ENCODE peak calls at places on chromosomes 16 and 17, in nine cellular contexts. O, Q, X, B, W, H, M, P and N are unnamed samples. For H3K27me3 and H3K4me1, the result is how much of the 10 kb centered on the place peaks cover.

GRCh38 chr17:49230636-49231562 is at the start of gene PHOSPHO1:
- DNase-seq in P (peak), M (peak), X (peak), W (peak), H (peak), Q (peak), B (no peak), O (peak), N (peak)

GRCh38 chr16:77434365-77435239 is at the start of gene ADAMTS18:
- DNase-seq in O (no peak), W (no peak), M (no peak), Q (no peak), P (no peak), H (no peak), B (no peak), X (no peak), N (no peak)

GRCh38 chr16:27237229-27238015 is 31.1 kb downstream of the NSMCE1 start:
- DNase-seq in H (no peak), W (no peak), P (peak), M (no peak), B (peak), X (no peak), O (peak), Q (no peak), N (no peak)

GRCh38 chr17:77946900-77947643 is 11.4 kb upstream of the TNRC6C start:
- DNase-seq in X (no peak), Q (no peak), O (no peak), M (no peak), H (no peak), P (no peak), W (no peak), B (no peak), N (no peak)

GRCh38 chr17:21375757-21376584 is at the start of gene KCNJ12:
- DNase-seq in P (no peak), B (no peak), X (peak), Q (peak), H (no peak), M (peak), W (no peak), O (no peak), N (no peak)

GRCh38 chr17:19397556-19398041 is 10.6 kb upstream of the MFAP4 start:
- DNase-seq in B (no peak), P (peak), O (no peak), M (no peak), W (no peak), H (no peak), X (no peak), Q (no peak), N (peak)

GRCh38 chr16:67386861-67387455 is 6.3 kb downstream of the TPPP3 start:
- DNase-seq in Q (no peak), O (no peak), P (no peak), B (no peak), X (no peak), W (no peak), H (no peak), M (no peak), N (no peak)

GRCh38 chr16:83901101-83901500 is 2.2 kb downstream of the MLYCD start:
- DNase-seq in H (no peak), O (no peak), P (no peak), B (no peak), W (no peak), Q (no peak), X (no peak), M (no peak), N (no peak)

GRCh38 chr17:53749178-53749577 is 73.5 kb upstream of the KIF2B start:
- DNase-seq in W (no peak), P (no peak), Q (no peak), H (no peak), O (no peak), M (peak), B (no peak), X (no peak), N (peak)

GRCh38 chr17:5514976-5515375 is 28.6 kb downstream of the MIS12 start:
- DNase-seq in H (no peak), O (no peak), W (no peak), B (no peak), X (no peak), P (no peak), M (no peak), Q (no peak), N (no peak)

GRCh38 chr17:40582328-40582901 is 17.1 kb upstream of the CCR7 start:
- DNase-seq in O (peak), X (no peak), Q (peak), H (no peak), B (peak), M (no peak), W (no peak), P (peak), N (peak)

GRCh38 chr17:55402374-55402773 is 19.3 kb downstream of the MMD start:
- DNase-seq in W (peak), O (no peak), X (no peak), Q (no peak), M (peak), B (no peak), P (no peak), H (no peak), N (no peak)

GRCh38 chr17:46889519-46889918 is 33.4 kb upstream of the GOSR2 start:
- DNase-seq in Q (no peak), X (no peak), O (no peak), M (no peak), B (no peak), W (no peak), H (no peak), P (no peak), N (no peak)

GRCh38 chr16:47848481-47849109 is 307.2 kb downstream of the ABCC12 start:
- DNase-seq in Q (no peak), M (peak), X (no peak), B (no peak), W (peak), O (no peak), H (no peak), P (no peak), N (no peak)

GRCh38 chr16:58814348-58814801 is 80.3 kb upstream of the GOT2 start:
- DNase-seq in Q (peak), X (peak), O (no peak), B (no peak), P (no peak), H (no peak), W (peak), M (peak), N (peak)

GRCh38 chr16:24062270-24062817 is 193.8 kb upstream of the CACNG3 start:
- DNase-seq in M (no peak), H (no peak), W (no peak), B (no peak), Q (no peak), O (no peak), X (no peak), P (no peak), N (no peak)

GRCh38 chr16:89506791-89507191 is 1.4 kb upstream of the SPG7 start:
- DNase-seq in O (peak), B (no peak), H (no peak), Q (no peak), W (no peak), X (no peak), P (no peak), M (no peak), N (no peak)

GRCh38 chr17:27543464-27543856 is 87.2 kb downstream of the KSR1 start:
- DNase-seq in X (no peak), W (no peak), M (no peak), O (no peak), Q (no peak), B (no peak), H (no peak), P (no peak), N (no peak)

GRCh38 chr17:44899074-44899782 is at the start of gene EFTUD2:
- DNase-seq in W (peak), O (peak), M (peak), H (peak), Q (peak), B (peak), P (peak), X (peak), N (peak)

GRCh38 chr16:17519041-17519440 is 48.3 kb upstream of the XYLT1 start:
- DNase-seq in P (no peak), X (no peak), B (no peak), M (no peak), Q (no peak), O (no peak), H (no peak), W (peak), N (no peak)

GRCh38 chr17:58231644-58232043 is 6.7 kb upstream of the LPO start:
- DNase-seq in M (no peak), H (no peak), O (no peak), B (no peak), W (peak), P (no peak), Q (no peak), X (no peak), N (no peak)

GRCh38 chr16:2902337-2903130 is 9.2 kb upstream of the FLYWCH1 start:
- DNase-seq in Q (no peak), W (no peak), B (no peak), M (no peak), H (no peak), X (no peak), O (no peak), P (no peak), N (no peak)

GRCh38 chr17:4696432-4696796 is 7.5 kb downstream of the PELP1 start:
- DNase-seq in Q (no peak), H (no peak), W (no peak), P (no peak), M (no peak), B (peak), O (no peak), X (no peak), N (no peak)

GRCh38 chr16:74446866-74447265 is 25.6 kb upstream of the CLEC18B start:
- DNase-seq in P (no peak), O (no peak), W (no peak), M (no peak), B (no peak), X (no peak), Q (no peak), H (no peak), N (no peak)

GRCh38 chr17:19933633-19934032 is 44.0 kb downstream of the AKAP10 start:
- DNase-seq in M (no peak), W (no peak), H (no peak), B (no peak), O (no peak), Q (no peak), X (no peak), P (no peak), N (no peak)

GRCh38 chr16:29816694-29817441 is 916 bp downstream of the PAGR1 start:
- DNase-seq in Q (peak), X (peak), P (peak), O (peak), H (no peak), M (peak), W (peak), B (no peak), N (peak)

GRCh38 chr17:81432873-81433451 is 37.7 kb downstream of the BAHCC1 start:
- DNase-seq in Q (no peak), W (no peak), H (no peak), O (no peak), M (peak), B (no peak), X (no peak), P (peak), N (peak)

GRCh38 chr17:29283496-29283895 is 10.5 kb downstream of the NUFIP2 start:
- DNase-seq in P (no peak), M (no peak), H (no peak), O (no peak), Q (no peak), B (no peak), W (no peak), X (no peak), N (no peak)

GRCh38 chr17:59572301-59572924 is 7.0 kb downstream of the DHX40 start:
- DNase-seq in X (no peak), P (no peak), Q (no peak), O (no peak), W (peak), M (no peak), B (no peak), H (no peak), N (no peak)

GRCh38 chr16:27520982-27521673 is 28.6 kb downstream of the GTF3C1 start:
- DNase-seq in B (no peak), W (peak), H (no peak), X (no peak), O (no peak), P (no peak), M (no peak), Q (peak), N (peak)

GRCh38 chr17:44655983-44656700 is at the start of gene MEIOC:
- DNase-seq in P (no peak), H (no peak), X (no peak), O (peak), Q (no peak), B (no peak), W (peak), M (no peak), N (no peak)

GRCh38 chr17:13594762-13595697 is 6.7 kb downstream of the HS3ST3A1 start:
- DNase-seq in B (peak), W (peak), X (peak), O (peak), Q (peak), P (peak), H (no peak), M (peak), N (peak)

GRCh38 chr17:2926019-2926650 is 129.9 kb downstream of the RAP1GAP2 start:
- DNase-seq in Q (no peak), M (peak), P (no peak), H (no peak), X (no peak), O (no peak), B (no peak), W (peak), N (no peak)

GRCh38 chr17:27342059-27342458 is 48.1 kb downstream of the WSB1 start:
- DNase-seq in P (no peak), X (no peak), H (no peak), O (no peak), M (no peak), W (no peak), B (no peak), Q (no peak), N (no peak)

GRCh38 chr16:31071861-31072260 is 2.2 kb downstream of the ZNF668 start:
- DNase-seq in Q (no peak), P (no peak), O (no peak), B (no peak), H (no peak), W (peak), M (peak), X (no peak), N (no peak)

GRCh38 chr17:50495918-50496317 is 12.3 kb upstream of the MYCBPAP start:
- DNase-seq in B (no peak), P (no peak), M (peak), H (no peak), O (no peak), W (peak), X (no peak), Q (no peak), N (no peak)

GRCh38 chr16:4591191-4591590 is 23.5 kb downstream of the UBALD1 start:
- DNase-seq in M (no peak), H (no peak), X (no peak), Q (no peak), W (no peak), B (no peak), O (no peak), P (no peak), N (no peak)

GRCh38 chr17:40437095-40437732 is 6.0 kb upstream of the IGFBP4 start:
- DNase-seq in B (no peak), O (no peak), Q (no peak), H (no peak), P (peak), M (no peak), W (peak), X (no peak), N (no peak)

GRCh38 chr16:86808863-86809444 is 230.6 kb downstream of the FOXL1 start:
- DNase-seq in W (no peak), P (no peak), H (no peak), O (no peak), M (no peak), Q (no peak), X (no peak), B (no peak), N (no peak)
- H3K27me3 ChIP-seq in W (under half), P (half or more), H (under half), O (under half), M (under half), Q (under half), X (under half), B (under half), N (under half)

GRCh38 chr16:85576944-85577343 is 36.2 kb upstream of the GSE1 start:
- DNase-seq in B (no peak), W (no peak), O (no peak), P (no peak), M (no peak), H (no peak), X (no peak), Q (no peak), N (no peak)
- H3K4me1 ChIP-seq in B (under half), W (under half), O (under half), P (half or more), M (under half), H (under half), X (under half), Q (under half), N (half or more)

DNA sequence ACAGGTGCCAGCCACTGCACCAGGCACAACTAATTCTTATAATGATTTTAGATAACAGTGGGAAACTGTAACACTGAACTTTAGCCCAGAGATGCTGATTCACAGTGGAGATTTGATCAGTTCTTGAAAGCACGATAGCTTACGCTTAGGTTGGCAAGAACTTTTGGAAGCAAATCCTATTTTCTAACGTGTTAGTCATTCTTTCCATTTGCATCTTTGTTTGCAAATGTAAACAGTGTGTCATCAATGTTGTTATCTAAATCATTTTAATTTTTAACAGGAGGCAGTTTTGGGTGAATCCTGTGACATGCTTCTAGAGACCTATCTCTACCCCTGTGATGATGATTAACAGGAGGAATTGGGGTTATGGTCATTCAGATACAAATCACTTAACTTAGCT is 35.7 kb upstream of the GNA13 start:
- DNase-seq in P (no peak), M (peak), H (no peak), W (peak), B (no peak), Q (no peak), X (no peak), O (no peak), N (no peak)
- TF ChIP-seq CTCF in P (no peak), M (no peak), H (no peak), W (no peak), B (no peak), Q (no peak), X (no peak), O (no peak), N (no peak)

GRCh38 chr16:61083711-61084110 is 952.5 kb downstream of the CDH8 start:
- DNase-seq in Q (no peak), O (no peak), P (no peak), X (no peak), H (no peak), M (no peak), B (no peak), W (no peak), N (no peak)
- H3K27me3 ChIP-seq in Q (under half), O (under half), P (under half), X (under half), H (under half), M (under half), B (under half), W (under half), N (under half)

GRCh38 chr16:12287796-12288536 is 311.4 kb downstream of the SNX29 start:
- DNase-seq in Q (no peak), O (no peak), M (no peak), H (no peak), X (no peak), W (no peak), P (no peak), B (no peak), N (no peak)
- H3K4me1 ChIP-seq in Q (under half), O (under half), M (under half), H (under half), X (under half), W (under half), P (under half), B (under half), N (under half)

DNA sequence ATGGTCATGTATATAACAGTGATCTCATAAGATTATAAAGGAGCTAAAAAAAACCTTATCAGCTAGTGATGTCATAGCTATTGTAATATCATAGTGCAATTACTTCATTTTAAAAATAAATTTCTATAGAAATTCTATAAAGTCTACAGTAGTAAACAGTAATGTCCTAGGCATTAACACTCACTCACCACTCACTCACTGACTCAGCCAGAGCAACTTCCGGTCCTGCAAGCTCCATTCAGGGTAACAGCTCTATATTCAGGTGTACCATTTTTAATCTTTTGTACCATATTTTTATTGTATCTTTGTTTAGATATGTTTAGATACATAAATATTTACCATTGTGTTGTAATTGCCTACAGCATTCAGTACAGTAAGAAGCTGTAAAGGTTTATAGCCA is 524.4 kb upstream of the CDH5 start:
- DNase-seq in P (no peak), M (peak), W (peak), X (no peak), H (no peak), B (no peak), O (no peak), Q (no peak), N (no peak)
- TF ChIP-seq CTCF in P (no peak), M (no peak), W (no peak), X (no peak), H (no peak), B (no peak), O (no peak), Q (no peak), N (no peak)

DNA sequence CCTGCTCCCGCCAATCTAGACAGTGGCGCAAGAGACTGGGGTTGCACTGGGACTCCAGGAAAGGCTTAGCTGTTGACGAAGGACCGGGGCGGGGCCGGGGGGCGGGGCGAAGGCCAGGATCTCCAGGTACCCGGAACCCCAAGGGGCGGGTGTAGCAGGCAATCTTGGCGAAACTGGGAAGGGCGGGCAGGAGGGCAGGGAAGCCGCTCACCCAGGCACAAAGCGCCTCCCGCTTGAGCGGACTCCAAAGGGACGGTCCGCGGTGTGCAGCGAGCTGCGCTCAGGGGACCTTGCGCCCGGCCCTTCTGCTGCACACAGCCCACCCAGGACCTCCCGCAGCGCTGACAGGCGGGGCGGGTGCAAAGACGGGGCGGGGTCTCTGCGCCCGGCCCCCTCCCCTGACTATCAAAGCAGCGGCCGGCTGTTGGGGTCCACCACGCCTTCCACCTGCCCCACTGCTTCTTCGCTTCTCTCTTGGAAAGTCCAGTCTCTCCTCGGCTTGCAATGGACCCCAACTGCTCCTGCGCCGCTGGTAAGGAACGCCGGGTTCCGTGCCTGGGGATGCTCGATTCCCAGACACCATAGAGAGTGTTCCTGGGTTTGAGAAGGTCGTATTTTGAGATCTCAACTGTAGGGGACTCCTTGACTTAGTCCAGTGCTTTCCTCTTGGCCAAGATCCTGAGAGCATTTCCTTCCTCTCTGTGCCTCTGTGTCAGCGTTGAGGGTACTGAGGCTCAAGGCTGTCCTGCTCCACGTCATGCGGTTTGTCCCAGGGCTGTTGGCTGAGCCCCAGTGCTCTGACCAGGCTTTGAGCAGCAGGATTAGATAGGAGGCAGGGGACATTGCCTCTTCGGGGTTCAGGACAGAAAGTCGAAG is at the start of gene MT1F:
- DNase-seq in P (peak), O (peak), X (peak), B (no peak), M (peak), H (peak), Q (peak), W (peak), N (peak)
- H3K27me3 ChIP-seq in P (under half), O (under half), X (under half), B (under half), M (under half), H (under half), Q (under half), W (half or more), N (under half)

GRCh38 chr16:70683146-70683944 is 2.5 kb downstream of the MTSS2 start:
- DNase-seq in O (no peak), H (no peak), M (no peak), P (no peak), W (no peak), Q (peak), X (no peak), B (no peak), N (no peak)
- H3K4me1 ChIP-seq in O (under half), H (under half), M (under half), P (half or more), W (half or more), Q (half or more), X (under half), B (under half), N (half or more)

GRCh38 chr16:85010931-85011845 is at the start of gene ZDHHC7:
- DNase-seq in X (peak), M (peak), Q (peak), P (peak), B (peak), H (peak), W (peak), O (peak), N (peak)
- TF ChIP-seq CTCF in X (no peak), M (no peak), Q (no peak), P (no peak), B (no peak), H (no peak), W (peak), O (no peak), N (peak)